ENCODE peak calls at places on chromosomes 1 and 21, in six cellular contexts. X is NCI-H1105, G is testis, K is AG08396, C is NCI-H2081, M is IMR-90. S is an unnamed sample.

GRCh38 chr1:198220428-198220827 is 63.6 kb downstream of the NEK7 start:
- DNase-seq in K (peak; percentile 16), C (no peak), M (peak; percentile 87), X (no peak), G (no peak), S (no peak)

GRCh38 chr21:27268290-27268689 is 301.4 kb upstream of the ADAMTS5 start:
- DNase-seq in G (no peak), K (no peak), X (no peak), C (no peak), M (peak; percentile 57), S (no peak)

GRCh38 chr1:179090923-179091322 is 9.1 kb downstream of the TOR3A start:
- DNase-seq in K (no peak), X (no peak), M (no peak), G (no peak), C (no peak), S (no peak)

GRCh38 chr1:201586806-201587205 is 47.9 kb downstream of the NAV1 start:
- DNase-seq in C (no peak), X (no peak), M (no peak), K (no peak), G (no peak), S (no peak)

GRCh38 chr1:22075718-22076117 is 23.2 kb downstream of the CDC42 start:
- DNase-seq in X (no peak), C (no peak), G (no peak), M (no peak), K (no peak), S (no peak)

GRCh38 chr21:26964379-26964778 is 2.5 kb downstream of the ADAMTS5 start:
- DNase-seq in K (peak; percentile 68), X (no peak), M (peak; percentile 15), C (no peak), G (peak; percentile 66), S (no peak)

GRCh38 chr1:115469703-115470476 is 131.8 kb upstream of the NGF start:
- DNase-seq in K (peak; percentile 71), C (peak; percentile 18), M (peak; percentile 55), G (peak; percentile 64), X (peak; percentile 4), S (peak; percentile 84)

GRCh38 chr1:244112646-244113045 is 61.6 kb downstream of the ZBTB18 start:
- DNase-seq in K (peak; percentile 43), X (no peak), C (no peak), G (no peak), M (peak; percentile 57), S (no peak)

GRCh38 chr21:23402929-23403520 is 2204.3 kb downstream of the MRPL39 start:
- DNase-seq in X (peak; percentile 73), K (no peak), C (peak; percentile 12), G (no peak), M (no peak), S (no peak)

GRCh38 chr1:86788300-86789206 is 84.2 kb downstream of the SH3GLB1 start:
- DNase-seq in G (no peak), M (peak; percentile 86), C (no peak), X (no peak), K (no peak), S (no peak)

GRCh38 chr1:236480758-236481436 is 42.9 kb upstream of the LGALS8 start:
- DNase-seq in K (no peak), X (no peak), M (no peak), G (no peak), C (peak; percentile 43), S (no peak)

GRCh38 chr1:59718064-59718988 is 96.4 kb upstream of the HOOK1 start:
- DNase-seq in G (no peak), K (no peak), X (no peak), M (no peak), C (no peak), S (no peak)